ENCODE peak calls at places on chromosomes 2 and 18, in four cellular contexts. M is tibial artery, S is OCI-LY7, H is tibial nerve. C is an unnamed sample.
A peak's percentile ranks its signal among the peaks of the same experiment; 100 is the strongest.

GRCh38 chr2:70143314-70144150 is 47.3 kb downstream of the C2orf42 start:
- DNase-seq in H (no peak), M (peak; percentile 82), S (no peak), C (peak; percentile 52)

GRCh38 chr2:17621781-17622180 is 81.3 kb downstream of the VSNL1 start:
- DNase-seq in S (no peak), H (no peak), M (no peak), C (no peak)

GRCh38 chr2:120737802-120738516 is 2.3 kb downstream of the GLI2 start:
- DNase-seq in M (peak; percentile 65), H (no peak), S (no peak), C (no peak)

GRCh38 chr2:164485541-164485940 is 135.7 kb downstream of the GRB14 start:
- DNase-seq in S (no peak), M (no peak), H (no peak), C (no peak)

GRCh38 chr2:231429152-231429551 is 33.6 kb downstream of the B3GNT7 start:
- DNase-seq in S (no peak), H (no peak), M (no peak), C (no peak)

GRCh38 chr2:9753276-9753600 is 90.0 kb upstream of the TAF1B start:
- DNase-seq in H (no peak), M (no peak), S (peak; percentile 8), C (no peak)

GRCh38 chr2:194915485-194915884 is 741.5 kb upstream of the SLC39A10 start:
- DNase-seq in H (no peak), M (no peak), S (no peak), C (no peak)

GRCh38 chr2:30358351-30358750 is 88.7 kb upstream of the LCLAT1 start:
- DNase-seq in H (no peak), S (no peak), M (peak; percentile 25), C (no peak)

GRCh38 chr2:235939471-235939870 is 228.7 kb downstream of the GBX2 start:
- DNase-seq in H (no peak), S (no peak), M (no peak), C (no peak)

GRCh38 chr2:191637182-191638078 is 40.5 kb upstream of the NABP1 start:
- DNase-seq in H (no peak), M (no peak), S (no peak), C (no peak)

GRCh38 chr18:79211844-79212243 is 142.7 kb downstream of the ATP9B start:
- DNase-seq in S (no peak), M (no peak), H (no peak), C (no peak)

GRCh38 chr2:11899896-11900295 is 153.5 kb downstream of the LPIN1 start:
- DNase-seq in M (no peak), S (no peak), H (no peak), C (no peak)

GRCh38 chr2:102480273-102480672 is 7.2 kb downstream of the SLC9A4 start:
- DNase-seq in H (no peak), M (no peak), S (no peak), C (no peak)

GRCh38 chr2:30511122-30512083 is 64.4 kb downstream of the LCLAT1 start:
- DNase-seq in M (peak; percentile 74), H (no peak), S (no peak), C (no peak)

GRCh38 chr2:238458641-238459040 is 31.9 kb downstream of the ASB1 start:
- DNase-seq in H (no peak), S (no peak), M (peak; percentile 71), C (no peak)

GRCh38 chr2:174762464-174762863 is 1.8 kb downstream of the CHRNA1 start:
- DNase-seq in M (no peak), S (no peak), H (no peak), C (no peak)

GRCh38 chr2:206619011-206619410 is 23.3 kb upstream of the FAM237A start:
- DNase-seq in S (no peak), M (no peak), H (no peak), C (no peak)

GRCh38 chr18:9619990-9620389 is 5.6 kb upstream of the PPP4R1 start:
- DNase-seq in H (no peak), M (no peak), S (no peak), C (peak; percentile 75)

GRCh38 chr2:163469561-163469962 is 266.2 kb downstream of the FIGN start:
- DNase-seq in S (no peak), M (no peak), H (no peak), C (no peak)

GRCh38 chr2:228545041-228545440 is 363.6 kb upstream of the SPHKAP start:
- DNase-seq in M (no peak), S (no peak), H (no peak), C (no peak)

GRCh38 chr2:108348816-108349570 is 28.8 kb upstream of the SULT1C4 start:
- DNase-seq in M (no peak), H (no peak), S (no peak), C (no peak)

GRCh38 chr2:198141726-198142125 is 337.3 kb downstream of the PLCL1 start:
- DNase-seq in S (no peak), H (no peak), M (no peak), C (no peak)

GRCh38 chr18:50011813-50012445 is 183.0 kb downstream of the MYO5B start:
- DNase-seq in H (no peak), S (no peak), M (no peak), C (no peak)

GRCh38 chr18:11714244-11714918 is 25.3 kb downstream of the GNAL start:
- DNase-seq in M (no peak), S (no peak), H (no peak), C (no peak)
- H3K27ac ChIP-seq in M (no peak overlapping the region), S (no peak overlapping the region), H (no peak overlapping the region), C (no peak overlapping the region)

GRCh38 chr2:29010946-29011649 is 30.0 kb downstream of the TOGARAM2 start:
- DNase-seq in S (peak; percentile 6), M (no peak), H (no peak), C (no peak)
- H3K27ac ChIP-seq in S (no peak overlapping the region), M (no peak overlapping the region), H (peak overlapping the region; percentile 50), C (peak overlapping the region; percentile 76)

DNA sequence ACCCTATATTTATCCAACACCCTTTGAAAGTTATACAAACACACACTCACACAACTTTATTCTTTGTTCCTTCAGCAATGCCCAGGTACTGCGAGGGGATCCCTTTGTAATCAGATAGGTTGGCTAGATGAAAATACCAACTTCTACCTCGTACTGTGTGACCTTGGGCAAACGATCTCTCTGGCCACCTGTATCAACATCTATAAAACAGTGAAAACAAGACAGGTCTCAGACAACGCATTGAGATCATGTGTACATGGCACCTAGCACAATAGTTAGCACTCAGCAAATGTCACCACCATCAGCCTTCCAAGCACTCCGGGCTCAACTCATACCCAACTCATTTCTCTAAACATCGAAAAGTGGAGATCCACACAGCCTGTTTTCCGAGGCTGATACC is 118.4 kb upstream of the PPP1CB start:
- DNase-seq in H (no peak), M (no peak), S (no peak), C (no peak)
- H3K27ac ChIP-seq in H (peak overlapping the region; percentile 81), M (peak overlapping the region; percentile 98), S (no peak overlapping the region), C (no peak overlapping the region)

GRCh38 chr2:43011142-43011491 is 215.3 kb downstream of the ZFP36L2 start:
- DNase-seq in H (no peak), M (no peak), S (no peak), C (no peak)
- H3K27ac ChIP-seq in H (no peak overlapping the region), M (no peak overlapping the region), S (no peak overlapping the region), C (no peak overlapping the region)

DNA sequence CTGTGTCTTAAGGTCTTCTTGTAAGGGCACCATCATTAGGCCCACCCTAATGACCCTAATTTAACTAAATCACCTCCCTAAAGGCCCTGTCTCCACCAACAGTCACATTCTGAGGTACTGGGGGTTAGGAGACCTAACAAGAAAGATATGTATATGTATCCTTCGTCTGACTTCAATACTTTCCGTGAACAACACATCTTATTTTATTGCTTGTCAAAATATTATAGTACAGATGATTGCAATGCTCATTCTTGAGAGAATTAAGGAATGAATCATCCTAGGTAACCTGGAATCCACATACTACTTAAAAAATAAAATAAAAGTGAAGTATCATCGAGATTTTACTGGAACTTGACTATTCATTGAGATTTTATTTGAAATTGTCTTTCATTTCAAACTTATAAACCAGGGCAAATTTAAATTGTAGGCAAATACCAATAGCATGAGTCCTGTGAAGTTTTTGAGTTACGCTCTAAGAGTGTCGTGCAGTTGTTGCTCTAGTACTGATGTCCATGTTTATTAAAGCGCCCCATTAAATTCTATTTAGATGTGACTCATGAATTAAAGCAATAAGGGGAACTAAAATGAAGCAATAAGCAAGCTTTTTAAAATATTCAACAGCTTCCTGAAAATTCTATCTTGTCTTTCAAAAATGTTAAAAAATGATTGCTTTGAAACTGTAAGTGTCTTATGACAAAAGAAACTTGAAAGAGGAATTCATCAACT is 39.9 kb downstream of the CCDC102B start:
- DNase-seq in H (no peak), S (no peak), M (no peak), C (no peak)
- H3K27ac ChIP-seq in H (no peak overlapping the region), S (no peak overlapping the region), M (no peak overlapping the region), C (peak overlapping the region; percentile 54)

GRCh38 chr2:237210297-237210696 is 124.6 kb downstream of the COPS8 start:
- DNase-seq in M (no peak), S (no peak), H (no peak), C (no peak)

GRCh38 chr2:237214281-237214680 is 128.6 kb downstream of the COPS8 start:
- DNase-seq in H (no peak), S (no peak), M (no peak), C (no peak)

GRCh38 chr2:237210763-237211162 is 125.1 kb downstream of the COPS8 start:
- DNase-seq in H (no peak), M (no peak), S (no peak), C (no peak)

GRCh38 chr2:237214963-237215362 is 129.3 kb downstream of the COPS8 start:
- DNase-seq in M (no peak), H (no peak), S (no peak), C (no peak)

DNA sequence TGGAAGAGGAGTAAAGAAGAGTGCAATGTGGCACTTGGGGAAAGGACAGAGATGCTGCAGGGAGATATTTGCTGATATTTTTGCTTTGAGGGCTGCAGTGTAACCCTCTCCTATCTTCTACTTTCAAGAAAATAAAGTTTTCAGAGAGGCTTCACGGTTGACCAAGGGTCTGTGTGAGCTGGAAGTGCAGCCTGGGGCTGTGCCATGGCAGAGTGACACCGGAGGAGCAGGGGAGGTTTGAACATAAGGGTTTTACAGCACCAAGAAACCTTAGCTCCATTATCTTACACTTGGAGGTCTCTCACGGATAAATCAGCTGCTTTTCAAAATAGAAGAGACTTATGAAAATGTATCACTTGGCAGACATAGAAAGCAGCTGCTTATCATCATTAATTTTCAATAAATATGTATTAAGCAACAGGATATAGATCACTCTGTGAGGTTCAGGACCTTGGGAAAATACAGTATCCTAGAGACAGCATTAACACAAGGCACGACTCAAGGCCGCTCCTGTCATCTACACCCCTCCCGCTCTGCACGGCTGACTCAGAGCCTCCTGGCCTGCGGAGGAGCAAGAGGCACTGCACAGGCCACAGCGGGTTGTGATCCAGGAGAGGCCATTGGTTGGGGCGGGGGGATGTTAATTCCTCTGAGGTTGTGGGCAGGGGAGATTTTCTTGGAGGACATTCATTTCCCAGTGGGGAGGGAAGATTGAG is 127.8 kb downstream of the COPS8 start:
- DNase-seq in H (no peak), S (no peak), M (no peak), C (no peak)
- H3K27ac ChIP-seq in H (peak overlapping the region; percentile 27), S (no peak overlapping the region), M (no peak overlapping the region), C (peak overlapping the region; percentile 33)

C was measured in lower lobe of right lung.